ENCODE peak calls at places on chromosomes 2 and 18, in nine cellular contexts. L is GM23338, I is IMR-90, J is colonic mucosa, Q is suprapubic skin, Y is psoas muscle, W is adrenal gland, O is fibroblast of lung, F is stomach. S is an unnamed sample. For H3K4me1, the result is how much of the 10 kb centered on the place peaks cover.

GRCh38 chr2:9623151-9623550 is 7.6 kb downstream of the YWHAQ start:
- DNase-seq in L (no peak), I (peak), J (no peak), Q (no peak), Y (no peak), W (no peak), O (no peak), F (no peak), S (no peak)

GRCh38 chr2:85800576-85800975 is 46.8 kb downstream of the ATOH8 start:
- DNase-seq in L (no peak), I (no peak), J (no peak), Q (no peak), Y (no peak), W (no peak), O (no peak), F (no peak), S (no peak)

GRCh38 chr2:237361194-237361986 is 52.6 kb downstream of the COL6A3 start:
- DNase-seq in L (no peak), I (peak), J (no peak), Q (no peak), Y (no peak), W (no peak), O (peak), F (no peak), S (no peak)

GRCh38 chr2:1502891-1503304 is 89.6 kb downstream of the TPO start:
- DNase-seq in L (no peak), I (no peak), J (no peak), Q (peak), Y (no peak), W (no peak), O (no peak), F (no peak), S (no peak)

GRCh38 chr18:26307161-26307773 is 81.0 kb downstream of the TAF4B start:
- DNase-seq in L (peak), I (peak), J (peak), Q (no peak), Y (no peak), W (peak), O (peak), F (no peak), S (peak)

GRCh38 chr2:127683766-127684165 is 8.4 kb upstream of the LIMS2 start:
- DNase-seq in L (no peak), I (peak), J (no peak), Q (peak), Y (peak), W (no peak), O (peak), F (no peak), S (no peak)

GRCh38 chr2:127095784-127096183 is 11.2 kb downstream of the BIN1 start:
- DNase-seq in L (no peak), I (no peak), J (no peak), Q (no peak), Y (no peak), W (no peak), O (no peak), F (no peak), S (no peak)

GRCh38 chr18:42028232-42028832 is 73.3 kb downstream of the PIK3C3 start:
- DNase-seq in L (peak), I (peak), J (peak), Q (no peak), Y (no peak), W (no peak), O (peak), F (no peak), S (peak)

GRCh38 chr18:35949903-35950627 is 22.4 kb upstream of the RMP24 start:
- DNase-seq in L (peak), I (peak), J (peak), Q (no peak), Y (peak), W (peak), O (peak), F (peak), S (peak)

GRCh38 chr2:115200016-115200415 is 757.6 kb downstream of the DPP10 start:
- DNase-seq in L (no peak), I (no peak), J (no peak), Q (no peak), Y (no peak), W (no peak), O (no peak), F (no peak), S (no peak)

GRCh38 chr2:132873738-132874137 is 203.7 kb upstream of the LYPD1 start:
- DNase-seq in L (no peak), I (no peak), J (no peak), Q (no peak), Y (no peak), W (no peak), O (no peak), F (no peak), S (no peak)

GRCh38 chr18:38033282-38033681 is 467.7 kb upstream of the CELF4 start:
- DNase-seq in L (no peak), I (no peak), J (no peak), Q (no peak), Y (no peak), W (no peak), O (no peak), F (no peak), S (no peak)

GRCh38 chr2:12950174-12950573 is 233.4 kb downstream of the TRIB2 start:
- DNase-seq in L (no peak), I (no peak), J (no peak), Q (no peak), Y (no peak), W (no peak), O (no peak), F (no peak), S (no peak)

GRCh38 chr2:142877265-142877756 is at the start of gene KYNU:
- DNase-seq in L (no peak), I (peak), J (no peak), Q (no peak), Y (no peak), W (no peak), O (no peak), F (no peak), S (peak)

GRCh38 chr2:205386109-205386508 is 296.2 kb upstream of the NRP2 start:
- DNase-seq in L (no peak), I (no peak), J (no peak), Q (no peak), Y (no peak), W (no peak), O (peak), F (no peak), S (no peak)

GRCh38 chr2:218570850-218571249 is 2.2 kb downstream of the CNOT9 start:
- DNase-seq in L (no peak), I (peak), J (no peak), Q (no peak), Y (no peak), W (no peak), O (peak), F (no peak), S (peak)

GRCh38 chr2:199230091-199230490 is 227.6 kb downstream of the SATB2 start:
- DNase-seq in L (no peak), I (peak), J (no peak), Q (no peak), Y (no peak), W (no peak), O (peak), F (no peak), S (no peak)

DNA sequence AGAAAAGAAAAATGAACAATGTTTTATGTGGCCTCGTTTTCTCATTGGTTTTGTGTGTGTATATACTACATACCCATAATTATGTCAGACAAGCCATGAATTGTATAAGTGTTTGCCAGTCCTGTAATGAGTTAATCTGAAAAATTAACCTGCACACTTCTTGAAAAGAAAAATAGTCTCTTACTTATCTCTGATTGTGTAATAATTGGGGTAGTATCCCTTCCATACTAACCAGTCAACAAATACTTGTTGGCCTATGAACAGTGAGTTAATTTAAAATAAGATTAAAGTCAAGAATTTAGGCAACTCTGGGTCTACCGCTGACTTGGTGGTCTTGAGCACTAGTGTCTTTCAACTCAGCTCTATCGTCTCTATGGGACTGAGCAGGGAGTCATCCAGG is 48.8 kb downstream of the ACVR1 start:
- DNase-seq in L (no peak), I (no peak), J (no peak), Q (no peak), Y (no peak), W (no peak), O (no peak), F (no peak), S (no peak)
- H3K4me1 ChIP-seq in L (under half), I (under half), J (under half), Q (under half), Y (under half), W (under half), O (under half), F (under half), S (under half)

GRCh38 chr2:216108967-216109921 is at the start of gene XRCC5:
- DNase-seq in L (peak), I (peak), J (peak), Q (peak), Y (peak), W (peak), O (peak), F (peak), S (peak)
- TF ChIP-seq CTCF in L (no peak), I (no peak), J (no peak), Q (no peak), Y (no peak), W (no peak), O (no peak), F (no peak), S (no peak)

DNA sequence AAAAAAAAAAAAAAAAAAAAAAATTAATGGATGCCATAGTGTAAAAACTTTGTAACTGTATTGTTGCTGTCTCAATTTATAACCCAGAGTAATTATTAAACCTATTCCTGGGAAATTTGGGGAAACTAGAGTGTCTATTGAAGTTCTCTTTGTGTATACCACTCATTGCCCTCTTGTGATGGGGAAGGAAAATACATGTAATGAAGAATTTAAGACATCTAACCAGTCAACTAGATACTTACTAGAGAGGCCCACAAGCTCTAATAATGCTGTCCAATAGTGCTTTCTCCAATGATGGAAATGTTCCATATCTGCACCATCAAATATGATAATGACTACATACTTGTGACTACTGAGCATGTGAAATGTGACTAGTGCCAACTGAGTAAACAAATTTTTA is 168.5 kb upstream of the SLC39A10 start:
- DNase-seq in L (no peak), I (peak), J (no peak), Q (no peak), Y (no peak), W (no peak), O (no peak), F (no peak), S (peak)
- H3K4me1 ChIP-seq in L (under half), I (under half), J (under half), Q (under half), Y (under half), W (under half), O (under half), F (under half), S (under half)

GRCh38 chr2:215931256-215931903 is 82.0 kb downstream of the MREG start:
- DNase-seq in L (peak), I (peak), J (peak), Q (peak), Y (no peak), W (peak), O (peak), F (peak), S (peak)
- TF ChIP-seq CTCF in L (peak), I (peak), J (peak), Q (peak), Y (peak), W (peak), O (peak), F (no peak), S (peak)

GRCh38 chr2:54595999-54596903 is 127.2 kb upstream of the EML6 start:
- DNase-seq in L (no peak), I (no peak), J (no peak), Q (no peak), Y (peak), W (no peak), O (peak), F (no peak), S (peak)

GRCh38 chr2:54599326-54599710 is 124.1 kb upstream of the EML6 start:
- DNase-seq in L (no peak), I (no peak), J (no peak), Q (no peak), Y (no peak), W (no peak), O (peak), F (peak), S (no peak)

GRCh38 chr2:54599914-54600313 is 123.5 kb upstream of the EML6 start:
- DNase-seq in L (no peak), I (no peak), J (peak), Q (peak), Y (peak), W (peak), O (peak), F (peak), S (no peak)

GRCh38 chr2:54597153-54597827 is 126.2 kb upstream of the EML6 start:
- DNase-seq in L (no peak), I (peak), J (peak), Q (no peak), Y (peak), W (peak), O (peak), F (peak), S (no peak)

GRCh38 chr2:54598347-54599325 is 124.8 kb upstream of the EML6 start:
- DNase-seq in L (no peak), I (peak), J (no peak), Q (no peak), Y (no peak), W (no peak), O (no peak), F (no peak), S (no peak)
- H3K4me1 ChIP-seq in L (under half), I (under half), J (under half), Q (half or more), Y (half or more), W (half or more), O (under half), F (half or more), S (under half)

GRCh38 chr2:38590053-38590452 is 12.7 kb downstream of the HNRNPLL start:
- DNase-seq in L (no peak), I (no peak), J (no peak), Q (no peak), Y (no peak), W (no peak), O (no peak), F (no peak), S (peak)
- TF ChIP-seq CTCF in L (peak), I (peak), J (no peak), Q (no peak), Y (no peak), W (no peak), O (peak), F (no peak), S (peak)

GRCh38 chr2:207143474-207144190 is 22.1 kb downstream of the KLF7 start:
- DNase-seq in L (peak), I (no peak), J (peak), Q (peak), Y (peak), W (peak), O (peak), F (peak), S (no peak)

GRCh38 chr2:207143131-207143473 is 22.6 kb downstream of the KLF7 start:
- DNase-seq in L (no peak), I (no peak), J (no peak), Q (no peak), Y (no peak), W (no peak), O (no peak), F (no peak), S (no peak)

GRCh38 chr2:207139551-207139950 is 26.2 kb downstream of the KLF7 start:
- DNase-seq in L (no peak), I (no peak), J (no peak), Q (no peak), Y (no peak), W (no peak), O (no peak), F (no peak), S (no peak)

GRCh38 chr2:207142461-207142860 is 23.3 kb downstream of the KLF7 start:
- DNase-seq in L (no peak), I (no peak), J (no peak), Q (no peak), Y (no peak), W (no peak), O (no peak), F (no peak), S (no peak)

DNA sequence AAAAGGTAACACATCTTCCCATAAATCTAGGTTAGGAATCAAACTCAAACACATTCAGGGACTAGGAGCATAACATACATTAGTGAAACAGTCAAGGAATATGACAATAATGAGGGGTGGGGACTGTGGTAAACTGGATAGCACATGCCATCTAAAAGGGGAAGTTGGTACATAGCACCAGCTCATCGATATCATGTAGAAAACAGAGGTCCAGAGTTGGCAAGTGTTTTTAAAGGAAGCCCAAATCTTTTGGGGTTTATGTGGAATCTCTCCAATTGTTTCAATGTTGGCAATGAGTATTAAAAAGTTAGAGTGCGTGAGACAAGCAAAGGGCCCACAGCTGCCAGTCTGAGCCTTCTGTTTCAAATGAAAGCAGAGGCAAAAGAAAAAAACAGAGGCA is 24.4 kb downstream of the KLF7 start:
- DNase-seq in L (no peak), I (no peak), J (no peak), Q (no peak), Y (no peak), W (no peak), O (no peak), F (no peak), S (no peak)
- H3K4me1 ChIP-seq in L (half or more), I (under half), J (under half), Q (half or more), Y (under half), W (half or more), O (under half), F (half or more), S (under half)

GRCh38 chr2:70070557-70071268 is 16.6 kb upstream of the PCBP1 start:
- DNase-seq in L (peak), I (peak), J (peak), Q (peak), Y (peak), W (peak), O (peak), F (peak), S (peak)
- TF ChIP-seq CTCF in L (peak), I (peak), J (peak), Q (peak), Y (peak), W (peak), O (peak), F (peak), S (peak)

GRCh38 chr2:202669841-202670240 is 35.1 kb downstream of the FAM117B start:
- DNase-seq in L (no peak), I (no peak), J (no peak), Q (no peak), Y (no peak), W (no peak), O (no peak), F (no peak), S (no peak)
- H3K4me1 ChIP-seq in L (under half), I (under half), J (under half), Q (under half), Y (under half), W (under half), O (under half), F (under half), S (under half)

DNA sequence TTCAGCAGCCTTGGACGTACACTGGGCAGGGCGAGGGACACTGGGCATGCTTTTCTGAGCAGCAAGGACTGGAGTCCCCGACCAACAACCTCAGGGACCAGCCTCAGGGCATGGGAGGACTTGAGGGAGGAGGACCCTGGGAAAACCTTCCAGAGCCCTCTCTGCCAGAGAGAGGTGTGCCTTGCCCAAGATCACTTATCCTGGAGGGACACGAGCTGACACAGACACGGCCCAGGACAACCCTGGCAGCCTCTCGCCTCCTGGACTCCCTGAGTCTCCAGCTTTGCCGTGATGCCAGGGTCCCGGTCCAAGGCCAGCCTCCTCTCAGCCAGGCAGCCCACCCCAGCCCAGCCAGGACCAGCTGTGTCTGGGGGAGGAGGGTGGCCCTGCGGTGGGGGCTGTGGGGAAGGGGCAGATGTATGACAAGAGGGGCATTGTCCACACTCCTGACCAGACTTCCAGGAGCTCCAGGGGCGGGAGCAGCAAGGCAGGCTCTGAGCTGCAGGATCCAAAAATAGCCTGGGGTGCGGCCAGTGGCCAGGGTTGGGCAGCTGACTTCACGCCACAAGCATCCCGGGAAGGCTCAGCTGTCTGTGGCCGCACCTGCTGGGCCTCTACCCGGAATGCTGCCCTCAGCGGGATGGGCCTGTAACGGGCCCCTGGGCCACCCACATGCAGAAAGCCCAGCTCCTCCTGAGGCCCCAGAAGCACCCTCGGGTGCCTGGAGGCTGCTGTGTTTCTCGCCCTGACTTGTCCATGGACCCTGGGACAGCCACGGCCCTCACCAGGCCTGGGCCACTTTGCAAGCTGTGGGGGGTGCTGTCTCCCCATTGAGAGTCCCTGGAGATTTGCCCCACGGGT is 65.5 kb upstream of the GPC1 start:
- DNase-seq in L (no peak), I (peak), J (peak), Q (no peak), Y (peak), W (peak), O (peak), F (peak), S (no peak)
- TF ChIP-seq CTCF in L (no peak), I (peak), J (no peak), Q (no peak), Y (no peak), W (no peak), O (no peak), F (no peak), S (no peak)

S was measured in A673.